ENCODE peak calls at places on chromosomes 5 and 9, in six cellular contexts. M, T, Q, W, I and D are unnamed samples.

GRCh38 chr9:70435948-70436347 is 21.5 kb upstream of the KLF9 start:
- DNase-seq in M (no peak), T (no peak), Q (no peak), W (no peak), I (no peak), D (no peak)

GRCh38 chr9:107653263-107653821 is 163.8 kb upstream of the KLF4 start:
- DNase-seq in M (no peak), T (no peak), Q (peak; percentile 16), W (peak; percentile 42), I (no peak), D (no peak)

GRCh38 chr5:1188464-1188863 is 12.9 kb upstream of the SLC6A19 start:
- DNase-seq in M (no peak), T (no peak), Q (no peak), W (no peak), I (no peak), D (no peak)

GRCh38 chr5:169097374-169097831 is 203.5 kb downstream of the SLIT3 start:
- DNase-seq in M (no peak), T (no peak), Q (no peak), W (no peak), I (no peak), D (no peak)

GRCh38 chr9:102309379-102309778 is 570.9 kb upstream of the GRIN3A start:
- DNase-seq in M (no peak), T (no peak), Q (no peak), W (no peak), I (no peak), D (no peak)

GRCh38 chr9:96509026-96509425 is 59.1 kb downstream of the HABP4 start:
- DNase-seq in M (no peak), T (no peak), Q (no peak), W (no peak), I (no peak), D (no peak)

GRCh38 chr5:176881816-176882565 is 17.2 kb downstream of the HK3 start:
- DNase-seq in M (no peak), T (peak; percentile 70), Q (no peak), W (peak; percentile 23), I (no peak), D (no peak)

GRCh38 chr5:78387468-78388153 is 27.2 kb downstream of the SCAMP1 start:
- DNase-seq in M (no peak), T (no peak), Q (no peak), W (peak; percentile 38), I (no peak), D (no peak)

GRCh38 chr5:91016322-91016721 is 366.8 kb downstream of the ARRDC3 start:
- DNase-seq in M (no peak), T (no peak), Q (no peak), W (no peak), I (no peak), D (no peak)

GRCh38 chr5:110751902-110752762 is 13.3 kb downstream of the SLC25A46 start:
- DNase-seq in M (no peak), T (no peak), Q (no peak), W (no peak), I (no peak), D (no peak)

GRCh38 chr5:10854526-10855277 is 93.7 kb upstream of the DAP start:
- DNase-seq in M (peak; percentile 11), T (no peak), Q (no peak), W (no peak), I (peak; percentile 55), D (no peak)

GRCh38 chr5:16726538-16726946 is 109.7 kb upstream of the RETREG1 start:
- DNase-seq in M (no peak), T (no peak), Q (no peak), W (no peak), I (no peak), D (no peak)

GRCh38 chr5:179154991-179155955 is 95.1 kb downstream of the ZNF354C start:
- DNase-seq in M (no peak), T (peak; percentile 69), Q (no peak), W (no peak), I (no peak), D (peak; percentile 39)

GRCh38 chr5:171783051-171783450 is 2.6 kb upstream of the SMIM23 start:
- DNase-seq in M (no peak), T (no peak), Q (no peak), W (no peak), I (no peak), D (no peak)

GRCh38 chr5:132467292-132467984 is 23.1 kb downstream of the IRF1 start:
- DNase-seq in M (no peak), T (peak; percentile 74), Q (no peak), W (peak; percentile 15), I (no peak), D (no peak)

GRCh38 chr5:117475925-117476324 is 901.3 kb upstream of the SEMA6A start:
- DNase-seq in M (no peak), T (no peak), Q (no peak), W (no peak), I (no peak), D (no peak)

GRCh38 chr9:82082563-82082962 is 94.0 kb downstream of the SPATA31D1 start:
- DNase-seq in M (no peak), T (no peak), Q (no peak), W (no peak), I (no peak), D (no peak)

GRCh38 chr9:138120072-138120471 is 242.5 kb downstream of the CACNA1B start:
- DNase-seq in M (no peak), T (no peak), Q (no peak), W (no peak), I (no peak), D (no peak)

GRCh38 chr5:152218694-152219093 is 186.4 kb downstream of the NMUR2 start:
- DNase-seq in M (no peak), T (no peak), Q (peak; percentile 36), W (no peak), I (no peak), D (no peak)

GRCh38 chr5:82165740-82166530 is 112.2 kb downstream of the RPS23 start:
- DNase-seq in M (peak; percentile 86), T (no peak), Q (peak; percentile 78), W (peak; percentile 81), I (peak; percentile 85), D (peak; percentile 70)

GRCh38 chr9:110767559-110768063 is 99.0 kb downstream of the MUSK start:
- DNase-seq in M (peak; percentile 55), T (no peak), Q (no peak), W (peak; percentile 59), I (no peak), D (no peak)

GRCh38 chr9:110769667-110770066 is 101.1 kb downstream of the MUSK start:
- DNase-seq in M (no peak), T (no peak), Q (no peak), W (no peak), I (no peak), D (no peak)

GRCh38 chr9:110765926-110766325 is 97.3 kb downstream of the MUSK start:
- DNase-seq in M (no peak), T (no peak), Q (no peak), W (no peak), I (no peak), D (no peak)

GRCh38 chr9:110764006-110764405 is 95.4 kb downstream of the MUSK start:
- DNase-seq in M (no peak), T (no peak), Q (no peak), W (no peak), I (no peak), D (no peak)

GRCh38 chr9:110768887-110769286 is 100.3 kb downstream of the MUSK start:
- DNase-seq in M (no peak), T (no peak), Q (no peak), W (no peak), I (no peak), D (no peak)
- H3K4me3 ChIP-seq in M (no peak overlapping the region), T (no peak overlapping the region), Q (no peak overlapping the region), W (no peak overlapping the region), I (no peak overlapping the region), D (no peak overlapping the region)

GRCh38 chr5:145680744-145681143 is 154.4 kb downstream of the PRELID2 start:
- DNase-seq in M (no peak), T (no peak), Q (no peak), W (no peak), I (no peak), D (no peak)
- TF ChIP-seq POLR2A in M (no peak), T (no peak), Q (no peak), W (no peak), I (no peak), D (no peak)

GRCh38 chr9:132768932-132769894 is 98.9 kb downstream of the GTF3C4 start:
- DNase-seq in M (no peak), T (peak; percentile 83), Q (peak; percentile 14), W (peak; percentile 52), I (peak; percentile 66), D (peak; percentile 61)
- H3K27ac ChIP-seq in M (no peak overlapping the region), T (peak overlapping the region; percentile 79), Q (peak overlapping the region; percentile 81), W (peak overlapping the region; percentile 82), I (peak overlapping the region; percentile 82), D (peak overlapping the region; percentile 24)

GRCh38 chr9:128280084-128280622 is 4.1 kb downstream of the SWI5 start:
- DNase-seq in M (no peak), T (no peak), Q (no peak), W (no peak), I (no peak), D (no peak)
- H3K4me3 ChIP-seq in M (no peak overlapping the region), T (no peak overlapping the region), Q (no peak overlapping the region), W (no peak overlapping the region), I (no peak overlapping the region), D (no peak overlapping the region)